ENCODE peak calls at places on chromosomes 4 and X, in six cellular contexts. H is epithelial cell of esophagus, S is endothelial cell of umbilical vein, J is mucosa of descending colon, O is left ventricle myocardium inferior, X is astrocyte of the spinal cord. A is an unnamed sample.

GRCh38 chr4:23782778-23783455 is 106.9 kb downstream of the PPARGC1A start:
- DNase-seq in O (no peak), J (no peak), X (no peak), H (no peak), S (no peak), A (no peak)

GRCh38 chr4:6620296-6620695 is 20.2 kb upstream of the MRFAP1 start:
- DNase-seq in O (no peak), J (no peak), S (no peak), H (no peak), X (no peak), A (no peak)

GRCh38 chr4:26978387-26979071 is 117.9 kb downstream of the STIM2 start:
- DNase-seq in H (no peak), S (no peak), J (no peak), X (no peak), O (no peak), A (no peak)

GRCh38 chr4:40599431-40599830 is 30.2 kb downstream of the RBM47 start:
- DNase-seq in X (no peak), O (no peak), J (no peak), S (no peak), H (no peak), A (no peak)

GRCh38 chrX:46770817-46771163 is 11.9 kb upstream of the SLC9A7 start:
- DNase-seq in J (no peak), S (peak), X (peak), H (peak), O (no peak), A (no peak)

GRCh38 chr4:76585270-76585669 is 150.2 kb downstream of the SHROOM3 start:
- DNase-seq in H (no peak), S (no peak), O (no peak), X (peak), J (no peak), A (no peak)

GRCh38 chrX:150941580-150941979 is 41.6 kb upstream of the HMGB3 start:
- DNase-seq in X (no peak), H (no peak), S (no peak), O (no peak), J (no peak), A (no peak)

GRCh38 chr4:24657768-24658617 is 73.6 kb upstream of the DHX15 start:
- DNase-seq in O (peak), J (peak), S (no peak), H (peak), X (peak), A (peak)

GRCh38 chrX:45524296-45524695 is 323.6 kb upstream of the DIPK2B start:
- DNase-seq in S (peak), J (no peak), O (no peak), H (peak), X (peak), A (no peak)

GRCh38 chrX:107154787-107155620 is 36.4 kb upstream of the RBM41 start:
- DNase-seq in O (no peak), H (peak), X (peak), S (no peak), J (no peak), A (peak)

GRCh38 chrX:55206152-55206941 is 13.8 kb upstream of the PAGE5 start:
- DNase-seq in O (no peak), S (no peak), X (no peak), H (no peak), J (no peak), A (no peak)

GRCh38 chr4:121995790-121996537 is 44.1 kb upstream of the TRPC3 start:
- DNase-seq in O (no peak), S (no peak), H (no peak), J (no peak), X (no peak), A (no peak)

GRCh38 chr4:74615411-74615810 is 170.5 kb downstream of the AREG start:
- DNase-seq in S (no peak), J (no peak), H (no peak), O (no peak), X (no peak), A (no peak)

GRCh38 chr4:170047774-170048354 is 21.7 kb upstream of the MFAP3L start:
- DNase-seq in S (peak), X (peak), O (no peak), H (peak), J (peak), A (peak)

GRCh38 chr4:64508089-64508488 is 98.8 kb upstream of the TECRL start:
- DNase-seq in X (no peak), J (no peak), H (no peak), O (no peak), S (no peak), A (no peak)

GRCh38 chr4:26619784-26620183 is 35.9 kb downstream of the TBC1D19 start:
- DNase-seq in X (peak), H (peak), J (no peak), S (no peak), O (no peak), A (no peak)

GRCh38 chr4:185559913-185560281 is 24.6 kb upstream of the PDLIM3 start:
- DNase-seq in H (peak), J (peak), S (peak), O (no peak), X (peak), A (no peak)

GRCh38 chrX:131752493-131753198 is 208.8 kb downstream of the OR13H1 start:
- DNase-seq in H (no peak), O (no peak), S (no peak), J (no peak), X (peak), A (no peak)

GRCh38 chrX:119816300-119816699 is 24.9 kb upstream of the RPL39 start:
- DNase-seq in X (no peak), S (no peak), J (no peak), H (peak), O (no peak), A (no peak)

GRCh38 chr4:141140271-141141205 is 7.3 kb upstream of the RNF150 start:
- DNase-seq in H (no peak), O (no peak), J (no peak), S (no peak), X (peak), A (no peak)

GRCh38 chr4:176309772-176310171 is 10.0 kb upstream of the SPCS3 start:
- DNase-seq in X (no peak), S (no peak), H (peak), O (no peak), J (no peak), A (no peak)

GRCh38 chr4:185134176-185134869 is 8.7 kb upstream of the SLC25A4 start:
- DNase-seq in H (peak), S (peak), O (no peak), J (no peak), X (peak), A (peak)

GRCh38 chr4:80921441-80921840 is 109.1 kb upstream of the BMP3 start:
- DNase-seq in S (no peak), H (peak), O (no peak), X (no peak), J (no peak), A (no peak)

GRCh38 chrX:13579696-13580095 is 10.3 kb downstream of the EGFL6 start:
- DNase-seq in J (no peak), O (no peak), H (no peak), S (no peak), X (no peak), A (peak)
- H3K4me3 ChIP-seq in J (no peak), O (no peak), H (no peak), S (no peak), X (no peak), A (no peak)

DNA sequence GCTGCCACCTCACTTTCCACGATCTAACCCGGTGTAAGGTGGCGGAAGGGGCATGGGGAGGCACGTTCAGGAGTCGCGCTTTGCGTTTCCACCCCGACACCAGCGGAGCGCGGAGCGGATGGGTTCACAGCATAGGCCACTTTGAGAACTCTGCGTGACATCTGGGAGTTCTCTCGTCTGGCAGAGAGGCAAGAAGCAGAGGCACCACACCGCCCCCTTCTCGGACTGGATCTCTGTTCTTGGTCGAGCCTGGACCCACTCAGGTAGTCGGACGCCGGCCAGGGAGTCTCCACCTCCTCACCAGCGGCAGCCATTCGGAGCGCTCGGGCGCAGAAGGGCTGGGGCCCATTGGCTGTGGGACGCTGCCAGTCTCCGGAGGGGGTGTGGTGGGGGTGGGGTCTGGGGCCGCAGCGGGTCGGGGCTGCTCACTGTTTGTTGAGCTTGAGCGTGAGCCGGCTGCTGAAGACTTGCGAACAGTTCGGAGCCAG is at the start of gene DACH2:
- DNase-seq in H (peak), X (peak), J (peak), O (peak), S (peak), A (no peak)
- H3K4me3 ChIP-seq in H (peak), X (peak), J (no peak), O (peak), S (peak), A (no peak)

GRCh38 chr4:1851575-1852415 is 4.2 kb downstream of the LETM1 start:
- DNase-seq in X (no peak), J (peak), H (no peak), S (no peak), O (peak), A (no peak)
- H3K4me3 ChIP-seq in X (no peak), J (no peak), H (no peak), S (no peak), O (peak), A (no peak)

DNA sequence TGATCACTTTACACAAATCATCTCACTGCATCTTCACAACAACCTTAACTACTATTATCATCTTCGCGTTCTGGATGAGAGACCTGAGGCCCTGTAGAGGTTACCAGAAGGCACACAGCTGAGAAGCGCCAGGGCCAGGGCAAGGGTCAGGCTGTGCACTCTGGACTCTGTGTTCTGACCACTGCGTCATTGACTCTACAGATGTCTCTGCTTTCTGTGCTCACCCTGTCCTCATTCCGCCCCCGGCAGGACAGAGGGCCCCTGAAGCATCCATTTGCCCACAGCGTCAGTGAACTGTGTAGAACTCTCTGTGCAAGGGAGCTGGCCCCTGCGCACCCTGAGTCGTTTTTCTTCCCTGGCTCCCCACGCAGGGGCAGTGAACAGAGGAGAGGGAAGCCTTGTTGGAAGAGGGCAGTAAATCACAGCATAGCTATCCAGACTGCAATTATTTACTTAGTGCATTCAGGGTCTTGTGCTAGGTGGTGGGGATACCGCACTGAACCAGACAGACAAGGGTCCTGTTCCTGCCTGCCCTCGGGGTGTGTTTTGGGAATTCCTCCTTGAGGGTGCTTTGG is 6.1 kb upstream of the WAS start:
- DNase-seq in O (no peak), J (no peak), H (no peak), X (no peak), S (no peak), A (no peak)
- H3K4me3 ChIP-seq in O (peak), J (no peak), H (peak), X (peak), S (peak), A (peak)

GRCh38 chrX:109624641-109625311 is at the start of gene KCNE5:
- DNase-seq in O (no peak), J (no peak), H (no peak), X (no peak), S (no peak), A (no peak)
- H3K4me3 ChIP-seq in O (peak), J (no peak), H (no peak), X (peak), S (no peak), A (no peak)

GRCh38 chrX:43448688-43449087 is 207.4 kb upstream of the MAOA start:
- DNase-seq in X (no peak), J (no peak), H (no peak), S (no peak), O (no peak), A (no peak)

GRCh38 chrX:43450355-43450754 is 205.7 kb upstream of the MAOA start:
- DNase-seq in H (no peak), O (no peak), J (no peak), X (no peak), S (no peak), A (no peak)

GRCh38 chrX:43446752-43447151 is 209.3 kb upstream of the MAOA start:
- DNase-seq in O (no peak), H (no peak), X (no peak), J (no peak), S (no peak), A (no peak)
- H3K4me3 ChIP-seq in O (no peak), H (no peak), X (no peak), J (no peak), S (no peak), A (no peak)

DNA sequence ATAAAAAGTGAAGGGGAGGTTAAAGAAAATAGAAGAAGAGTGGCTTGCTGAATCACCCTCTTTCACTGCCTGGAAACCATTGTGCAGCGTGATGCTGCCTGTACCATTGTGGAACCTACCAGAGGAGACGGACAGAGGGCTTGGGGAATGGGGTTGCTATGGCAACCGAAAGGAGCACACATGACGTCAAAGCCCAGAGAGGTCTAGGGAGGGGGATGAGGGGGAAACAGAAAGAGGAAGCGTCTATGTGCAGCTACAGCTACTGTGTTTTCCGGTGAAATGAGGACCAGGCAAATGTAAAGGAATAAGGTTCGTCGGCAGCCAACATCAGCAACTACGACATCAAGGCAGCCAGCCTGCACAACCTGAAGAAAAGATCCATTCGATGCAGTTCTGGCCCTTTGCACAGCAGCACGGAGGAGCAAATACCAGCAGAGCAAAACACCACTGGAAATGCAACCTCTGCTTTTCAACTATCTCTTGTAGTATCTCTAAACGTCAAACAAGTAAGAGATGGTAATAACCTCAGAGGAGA is at the start of gene MAPK10:
- DNase-seq in X (peak), O (peak), S (peak), H (peak), J (peak), A (peak)
- H3K4me3 ChIP-seq in X (peak), O (peak), S (no peak), H (no peak), J (no peak), A (peak)

GRCh38 chr4:128256539-128256938 is 31.1 kb downstream of the PGRMC2 start:
- DNase-seq in X (no peak), H (no peak), S (peak), J (no peak), O (no peak), A (no peak)
- H3K4me3 ChIP-seq in X (no peak), H (no peak), S (no peak), J (no peak), O (no peak), A (no peak)

A was measured in NB4.